ENCODE peak calls at places on chromosomes 12 and 14, in nine cellular contexts. One of them, this sample, is unnamed.

GRCh38 chr14:40119321-40119720 is 687.1 kb upstream of the FBXO33 start:
- DNase-seq in MCF 10A: no peak
- DNase-seq in NCI-H1694 treated with DMSO at 0.1 percent for 48 hours: no peak
- DNase-seq in Calu3: no peak
- DNase-seq in mesendoderm: peak
- DNase-seq in NCI-H774: no peak
- DNase-seq in mucosa of descending colon: no peak
- DNase-seq in substantia nigra: no peak
- DNase-seq in spleen: no peak
- DNase-seq in this sample: no peak

GRCh38 chr14:50560929-50561280 is 960 bp downstream of the ATL1 start:
- DNase-seq in MCF 10A: peak
- DNase-seq in NCI-H1694 treated with DMSO at 0.1 percent for 48 hours: peak
- DNase-seq in Calu3: peak
- DNase-seq in mesendoderm: peak
- DNase-seq in NCI-H774: peak
- DNase-seq in mucosa of descending colon: peak
- DNase-seq in substantia nigra: peak
- DNase-seq in spleen: peak
- DNase-seq in this sample: peak

GRCh38 chr12:132827763-132828703 is 636 bp downstream of the GOLGA3 start:
- DNase-seq in MCF 10A: peak
- DNase-seq in NCI-H1694 treated with DMSO at 0.1 percent for 48 hours: no peak
- DNase-seq in Calu3: peak
- DNase-seq in mesendoderm: peak
- DNase-seq in NCI-H774: no peak
- DNase-seq in mucosa of descending colon: peak
- DNase-seq in substantia nigra: no peak
- DNase-seq in spleen: peak
- DNase-seq in this sample: no peak

GRCh38 chr12:15629108-15629507 is 160.1 kb downstream of the EPS8 start:
- DNase-seq in MCF 10A: peak
- DNase-seq in NCI-H1694 treated with DMSO at 0.1 percent for 48 hours: no peak
- DNase-seq in Calu3: peak
- DNase-seq in mesendoderm: peak
- DNase-seq in NCI-H774: no peak
- DNase-seq in mucosa of descending colon: peak
- DNase-seq in substantia nigra: no peak
- DNase-seq in spleen: no peak
- DNase-seq in this sample: peak

GRCh38 chr14:74257078-74257987 is 18.1 kb downstream of the VSX2 start:
- DNase-seq in MCF 10A: peak
- DNase-seq in NCI-H1694 treated with DMSO at 0.1 percent for 48 hours: peak
- DNase-seq in Calu3: peak
- DNase-seq in mesendoderm: peak
- DNase-seq in NCI-H774: no peak
- DNase-seq in mucosa of descending colon: peak
- DNase-seq in substantia nigra: peak
- DNase-seq in spleen: peak
- DNase-seq in this sample: peak

GRCh38 chr12:131097247-131098177 is 143.8 kb downstream of the ADGRD1 start:
- DNase-seq in MCF 10A: no peak
- DNase-seq in NCI-H1694 treated with DMSO at 0.1 percent for 48 hours: no peak
- DNase-seq in Calu3: no peak
- DNase-seq in mesendoderm: no peak
- DNase-seq in NCI-H774: no peak
- DNase-seq in mucosa of descending colon: no peak
- DNase-seq in substantia nigra: no peak
- DNase-seq in spleen: peak
- DNase-seq in this sample: peak

GRCh38 chr14:68392393-68393085 is 400.3 kb downstream of the ZFP36L1 start:
- DNase-seq in MCF 10A: no peak
- DNase-seq in NCI-H1694 treated with DMSO at 0.1 percent for 48 hours: no peak
- DNase-seq in Calu3: no peak
- DNase-seq in mesendoderm: no peak
- DNase-seq in NCI-H774: no peak
- DNase-seq in mucosa of descending colon: peak
- DNase-seq in substantia nigra: no peak
- DNase-seq in spleen: peak
- DNase-seq in this sample: no peak

GRCh38 chr14:68282479-68283377 is 463.1 kb downstream of the RAD51B start:
- DNase-seq in MCF 10A: no peak
- DNase-seq in NCI-H1694 treated with DMSO at 0.1 percent for 48 hours: no peak
- DNase-seq in Calu3: no peak
- DNase-seq in mesendoderm: no peak
- DNase-seq in NCI-H774: no peak
- DNase-seq in mucosa of descending colon: no peak
- DNase-seq in substantia nigra: no peak
- DNase-seq in spleen: no peak
- DNase-seq in this sample: no peak

GRCh38 chr14:90397401-90398314 is 829 bp downstream of the CALM1 start:
- DNase-seq in MCF 10A: peak
- DNase-seq in NCI-H1694 treated with DMSO at 0.1 percent for 48 hours: peak
- DNase-seq in Calu3: peak
- DNase-seq in mesendoderm: peak
- DNase-seq in NCI-H774: peak
- DNase-seq in mucosa of descending colon: peak
- DNase-seq in substantia nigra: peak
- DNase-seq in spleen: peak
- DNase-seq in this sample: peak

GRCh38 chr12:99619389-99620158 is 28.0 kb upstream of the GARIN6 start:
- DNase-seq in MCF 10A: peak
- DNase-seq in NCI-H1694 treated with DMSO at 0.1 percent for 48 hours: peak
- DNase-seq in Calu3: peak
- DNase-seq in mesendoderm: peak
- DNase-seq in NCI-H774: no peak
- DNase-seq in mucosa of descending colon: peak
- DNase-seq in substantia nigra: no peak
- DNase-seq in spleen: no peak
- DNase-seq in this sample: peak

GRCh38 chr12:110577717-110578521 is 5.2 kb downstream of the PPTC7 start:
- DNase-seq in MCF 10A: peak
- DNase-seq in NCI-H1694 treated with DMSO at 0.1 percent for 48 hours: no peak
- DNase-seq in Calu3: peak
- DNase-seq in mesendoderm: no peak
- DNase-seq in NCI-H774: no peak
- DNase-seq in mucosa of descending colon: peak
- DNase-seq in substantia nigra: no peak
- DNase-seq in spleen: no peak
- DNase-seq in this sample: no peak

GRCh38 chr12:132070298-132070697 is 73.8 kb downstream of the DDX51 start:
- DNase-seq in MCF 10A: no peak
- DNase-seq in NCI-H1694 treated with DMSO at 0.1 percent for 48 hours: no peak
- DNase-seq in Calu3: no peak
- DNase-seq in mesendoderm: no peak
- DNase-seq in NCI-H774: no peak
- DNase-seq in mucosa of descending colon: no peak
- DNase-seq in substantia nigra: no peak
- DNase-seq in spleen: no peak
- DNase-seq in this sample: no peak

GRCh38 chr12:91926810-91927209 is 218.8 kb downstream of the BTG1 start:
- DNase-seq in MCF 10A: peak
- DNase-seq in NCI-H1694 treated with DMSO at 0.1 percent for 48 hours: no peak
- DNase-seq in Calu3: no peak
- DNase-seq in mesendoderm: peak
- DNase-seq in NCI-H774: peak
- DNase-seq in mucosa of descending colon: no peak
- DNase-seq in substantia nigra: no peak
- DNase-seq in spleen: no peak
- DNase-seq in this sample: no peak